ENCODE peak calls at places on chromosome 11, in nine cellular contexts. V is T-helper 1 cell, C is tibial nerve, G is non-pigmented ciliary epithelial cell, R is thoracic aorta, I is M059J, Q is AG20443, L is Ammon's horn, Y is H7. E is an unnamed sample.

GRCh38 chr11:102177974-102178631 is 67.9 kb downstream of the YAP1 start:
- DNase-seq in V (no peak), C (no peak), G (peak; percentile 66), R (no peak), I (peak; percentile 92), Q (peak; percentile 84), L (no peak), Y (no peak), E (peak; percentile 74)

GRCh38 chr11:114077482-114078305 is 18.2 kb downstream of the ZBTB16 start:
- DNase-seq in V (no peak), C (no peak), G (no peak), R (no peak), I (no peak), Q (no peak), L (no peak), Y (no peak), E (peak; percentile 48)

GRCh38 chr11:73376168-73376802 is at the start of gene RELT:
- DNase-seq in V (peak; percentile 83), C (peak; percentile 63), G (no peak), R (peak; percentile 20), I (peak; percentile 88), Q (peak; percentile 99), L (peak; percentile 92), Y (peak; percentile 100), E (peak; percentile 97)

GRCh38 chr11:116984186-116984585 is 114.0 kb downstream of the SIK3 start:
- DNase-seq in V (no peak), C (no peak), G (no peak), R (no peak), I (peak; percentile 15), Q (peak; percentile 33), L (no peak), Y (no peak), E (no peak)

GRCh38 chr11:20258496-20258895 is 98.2 kb upstream of the DBX1 start:
- DNase-seq in V (no peak), C (no peak), G (no peak), R (no peak), I (no peak), Q (no peak), L (no peak), Y (no peak), E (no peak)

GRCh38 chr11:9577032-9577431 is 3.6 kb downstream of the WEE1 start:
- DNase-seq in V (no peak), C (no peak), G (no peak), R (no peak), I (no peak), Q (no peak), L (no peak), Y (no peak), E (no peak)

GRCh38 chr11:70021586-70021985 is 56.5 kb upstream of the ANO1 start:
- DNase-seq in V (no peak), C (no peak), G (no peak), R (no peak), I (no peak), Q (no peak), L (no peak), Y (no peak), E (no peak)

GRCh38 chr11:123129920-123130319 is 65.1 kb downstream of the CLMP start:
- DNase-seq in V (no peak), C (no peak), G (peak; percentile 55), R (no peak), I (peak; percentile 86), Q (peak; percentile 63), L (no peak), Y (no peak), E (no peak)

GRCh38 chr11:41498726-41499125 is 39.3 kb upstream of the LRRC4C start:
- DNase-seq in V (no peak), C (no peak), G (no peak), R (no peak), I (no peak), Q (no peak), L (no peak), Y (no peak), E (peak; percentile 23)

GRCh38 chr11:128711136-128711535 is 17.3 kb downstream of the FLI1 start:
- DNase-seq in V (no peak), C (no peak), G (peak; percentile 66), R (no peak), I (peak; percentile 86), Q (peak; percentile 50), L (no peak), Y (no peak), E (no peak)

GRCh38 chr11:65850217-65851082 is 7.5 kb downstream of the CFL1 start:
- DNase-seq in V (no peak), C (no peak), G (no peak), R (no peak), I (peak; percentile 30), Q (no peak), L (no peak), Y (peak; percentile 61), E (peak; percentile 7)

GRCh38 chr11:134223836-134224709 is at the start of the genes NCAPD3 and VPS26B:
- DNase-seq in V (peak; percentile 92), C (peak; percentile 96), G (peak; percentile 79), R (peak; percentile 92), I (peak; percentile 96), Q (peak; percentile 100), L (peak; percentile 97), Y (peak; percentile 99), E (peak; percentile 98)

GRCh38 chr11:105092255-105093239 is 47.0 kb downstream of the CARD18 start:
- DNase-seq in V (no peak), C (no peak), G (no peak), R (no peak), I (peak; percentile 91), Q (no peak), L (no peak), Y (no peak), E (no peak)

GRCh38 chr11:79011357-79011756 is 429.5 kb downstream of the TENM4 start:
- DNase-seq in V (no peak), C (no peak), G (no peak), R (no peak), I (no peak), Q (no peak), L (no peak), Y (no peak), E (no peak)

GRCh38 chr11:45788887-45789286 is 16.1 kb upstream of the SLC35C1 start:
- DNase-seq in V (no peak), C (no peak), G (no peak), R (no peak), I (no peak), Q (no peak), L (no peak), Y (no peak), E (no peak)

GRCh38 chr11:76918941-76919386 is 58.2 kb downstream of the ACER3 start:
- DNase-seq in V (no peak), C (peak; percentile 15), G (peak; percentile 30), R (no peak), I (peak; percentile 80), Q (peak; percentile 48), L (peak; percentile 90), Y (peak; percentile 11), E (peak; percentile 83)

E was measured in hepatocyte.